ENCODE peak calls at places on chromosomes 16 and 17, in eight cellular contexts. Y is cardiac fibroblast, C is H9, J is esophagus squamous epithelium, P is B cell, B is cardiac muscle cell, E is AG10803, A is HepG2. N is an unnamed sample.

GRCh38 chr17:27473748-27474609 is 17.7 kb downstream of the KSR1 start:
- DNase-seq in Y (peak), C (no peak), J (no peak), P (peak), B (peak), E (no peak), A (no peak), N (no peak)

GRCh38 chr17:53472586-53472985 is 350.1 kb upstream of the KIF2B start:
- DNase-seq in Y (no peak), C (no peak), J (no peak), P (no peak), B (peak), E (no peak), A (no peak), N (no peak)

GRCh38 chr16:56944954-56945839 is 13.3 kb downstream of the HERPUD1 start:
- DNase-seq in Y (no peak), C (no peak), J (no peak), P (no peak), B (no peak), E (no peak), A (no peak), N (no peak)

GRCh38 chr17:74957935-74958549 is 14.5 kb downstream of the HID1 start:
- DNase-seq in Y (peak), C (peak), J (no peak), P (peak), B (peak), E (peak), A (peak), N (peak)

GRCh38 chr17:73455050-73455687 is 143.4 kb upstream of the CDC42EP4 start:
- DNase-seq in Y (no peak), C (no peak), J (no peak), P (no peak), B (no peak), E (no peak), A (no peak), N (no peak)

GRCh38 chr17:9402590-9403199 is 172.9 kb downstream of the STX8 start:
- DNase-seq in Y (peak), C (peak), J (no peak), P (no peak), B (peak), E (peak), A (peak), N (peak)

GRCh38 chr16:72875291-72876036 is 172.5 kb downstream of the ZFHX3 start:
- DNase-seq in Y (no peak), C (no peak), J (no peak), P (no peak), B (no peak), E (no peak), A (peak), N (no peak)

GRCh38 chr16:77172964-77173363 is 18.0 kb upstream of the MON1B start:
- DNase-seq in Y (peak), C (no peak), J (no peak), P (no peak), B (no peak), E (no peak), A (no peak), N (no peak)

GRCh38 chr17:56679148-56679766 is 85.8 kb downstream of the NOG start:
- DNase-seq in Y (peak), C (no peak), J (no peak), P (peak), B (peak), E (peak), A (peak), N (peak)

GRCh38 chr17:42673885-42674754 is 2.7 kb downstream of the PLEKHH3 start:
- DNase-seq in Y (peak), C (peak), J (no peak), P (peak), B (peak), E (peak), A (peak), N (no peak)

GRCh38 chr17:17343160-17343735 is 40.1 kb downstream of the NT5M start:
- DNase-seq in Y (no peak), C (peak), J (no peak), P (no peak), B (no peak), E (no peak), A (no peak), N (no peak)

GRCh38 chr17:77089118-77089477 is 51.7 kb upstream of the SEC14L1 start:
- DNase-seq in Y (no peak), C (no peak), J (no peak), P (no peak), B (no peak), E (no peak), A (peak), N (no peak)

GRCh38 chr17:73072254-73072962 is 20.1 kb downstream of the SLC39A11 start:
- DNase-seq in Y (no peak), C (no peak), J (no peak), P (no peak), B (no peak), E (no peak), A (no peak), N (no peak)

GRCh38 chr16:31476305-31477219 is 4.6 kb downstream of the TGFB1I1 start:
- DNase-seq in Y (no peak), C (peak), J (peak), P (peak), B (no peak), E (no peak), A (peak), N (no peak)

GRCh38 chr17:17546399-17547185 is 44.9 kb downstream of the PEMT start:
- DNase-seq in Y (no peak), C (no peak), J (no peak), P (no peak), B (no peak), E (no peak), A (no peak), N (no peak)

GRCh38 chr16:67190448-67191399 is 788 bp upstream of the EXOC3L1 start:
- DNase-seq in Y (no peak), C (no peak), J (no peak), P (no peak), B (peak), E (no peak), A (no peak), N (no peak)

GRCh38 chr16:65394306-65394705 is 272.4 kb upstream of the CDH11 start:
- DNase-seq in Y (peak), C (no peak), J (no peak), P (no peak), B (peak), E (no peak), A (no peak), N (no peak)

GRCh38 chr17:41211845-41212466 is 14.5 kb upstream of the KRTAP9-2 start:
- DNase-seq in Y (no peak), C (no peak), J (no peak), P (no peak), B (no peak), E (peak), A (no peak), N (peak)

GRCh38 chr17:7922499-7923289 is 6.6 kb upstream of the RNF227 start:
- DNase-seq in Y (peak), C (peak), J (no peak), P (peak), B (peak), E (peak), A (no peak), N (peak)

GRCh38 chr16:82653550-82654511 is 27.1 kb downstream of the CDH13 start:
- DNase-seq in Y (peak), C (no peak), J (no peak), P (no peak), B (peak), E (peak), A (peak), N (peak)

GRCh38 chr17:4658478-4659305 is 17.2 kb upstream of the ALOX15 start:
- DNase-seq in Y (peak), C (no peak), J (no peak), P (no peak), B (peak), E (no peak), A (no peak), N (peak)

GRCh38 chr16:61901689-61902088 is 134.5 kb downstream of the CDH8 start:
- DNase-seq in Y (no peak), C (no peak), J (no peak), P (no peak), B (no peak), E (no peak), A (no peak), N (no peak)

GRCh38 chr16:9155876-9156275 is 64.4 kb downstream of the HAPSTR1 start:
- DNase-seq in Y (no peak), C (no peak), J (no peak), P (no peak), B (no peak), E (no peak), A (no peak), N (no peak)

GRCh38 chr16:71367243-71367976 is 8.9 kb downstream of the CALB2 start:
- DNase-seq in Y (peak), C (peak), J (no peak), P (no peak), B (peak), E (peak), A (peak), N (peak)

GRCh38 chr17:75856062-75856681 is 1.0 kb upstream of the WBP2 start:
- DNase-seq in Y (no peak), C (no peak), J (no peak), P (no peak), B (no peak), E (no peak), A (peak), N (no peak)

GRCh38 chr16:57598437-57598836 is 30.0 kb upstream of the ADGRG1 start:
- DNase-seq in Y (no peak), C (no peak), J (no peak), P (no peak), B (no peak), E (no peak), A (no peak), N (no peak)

GRCh38 chr16:63426275-63426870 is 1390.1 kb upstream of the CDH8 start:
- DNase-seq in Y (peak), C (no peak), J (no peak), P (no peak), B (peak), E (no peak), A (no peak), N (no peak)

GRCh38 chr16:84232060-84232459 is 7.8 kb downstream of the KCNG4 start:
- DNase-seq in Y (no peak), C (no peak), J (no peak), P (no peak), B (no peak), E (no peak), A (no peak), N (no peak)

DNA sequence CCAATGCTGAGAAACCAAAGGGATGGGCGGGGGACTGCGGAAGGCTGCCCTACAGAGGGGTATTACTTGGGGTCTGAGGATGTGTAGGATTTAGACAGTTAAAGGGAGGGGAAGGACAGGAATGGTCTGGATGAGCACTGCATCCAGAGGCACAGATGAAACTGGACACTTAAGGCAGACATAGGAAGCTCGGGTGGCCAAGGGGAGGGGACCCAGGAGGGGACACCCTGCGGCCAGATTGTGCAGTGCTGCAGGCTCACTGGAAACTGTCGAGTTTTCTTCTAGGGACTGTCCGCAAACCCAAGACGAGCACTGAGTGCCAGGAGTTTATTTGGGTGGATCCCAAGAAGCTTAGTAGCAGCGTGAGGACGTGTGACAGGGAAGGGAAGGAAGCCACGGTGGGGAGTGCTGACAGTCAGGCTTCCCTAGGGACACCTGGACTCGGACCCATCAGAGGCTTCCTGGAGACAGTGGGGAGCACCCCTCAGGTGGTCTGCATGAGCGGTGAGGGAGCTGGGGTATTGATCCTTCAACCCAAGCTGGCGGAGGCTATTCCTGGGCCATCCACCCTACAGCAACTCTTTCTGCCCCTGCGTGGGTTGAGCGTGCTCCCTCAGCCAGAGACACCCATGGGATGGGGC is 278.7 kb downstream of the FOXL1 start:
- DNase-seq in Y (no peak), C (no peak), J (no peak), P (no peak), B (no peak), E (no peak), A (no peak), N (no peak)
- TF ChIP-seq CTCF in Y (no peak), C (no peak), J (no peak), P (no peak), B (no peak), E (no peak), A (no peak), N (peak)

DNA sequence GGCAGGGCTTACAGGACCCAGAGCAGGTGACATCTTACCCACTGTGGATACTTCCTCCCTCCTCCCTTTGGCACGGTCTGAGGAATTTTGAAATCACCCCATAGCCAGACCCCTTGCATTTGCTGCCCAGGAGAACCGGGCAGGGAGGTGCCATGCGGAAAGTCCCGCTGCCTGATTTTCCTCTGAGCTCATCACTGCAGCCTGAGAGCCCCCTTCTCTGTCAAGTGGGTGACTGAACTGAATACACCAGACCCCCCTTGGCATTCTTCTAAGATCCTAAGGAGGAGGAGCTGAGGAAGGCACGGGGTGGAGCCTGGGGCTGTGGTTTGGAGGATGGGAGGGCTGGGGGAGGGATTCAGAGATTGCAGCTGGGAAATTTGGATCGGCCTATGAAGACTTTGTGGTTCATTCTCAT is 173.4 kb downstream of the RAB11FIP4 start:
- DNase-seq in Y (peak), C (peak), J (no peak), P (no peak), B (peak), E (peak), A (no peak), N (no peak)
- TF ChIP-seq CTCF in Y (no peak), C (no peak), J (no peak), P (no peak), B (no peak), E (no peak), A (no peak), N (no peak)

DNA sequence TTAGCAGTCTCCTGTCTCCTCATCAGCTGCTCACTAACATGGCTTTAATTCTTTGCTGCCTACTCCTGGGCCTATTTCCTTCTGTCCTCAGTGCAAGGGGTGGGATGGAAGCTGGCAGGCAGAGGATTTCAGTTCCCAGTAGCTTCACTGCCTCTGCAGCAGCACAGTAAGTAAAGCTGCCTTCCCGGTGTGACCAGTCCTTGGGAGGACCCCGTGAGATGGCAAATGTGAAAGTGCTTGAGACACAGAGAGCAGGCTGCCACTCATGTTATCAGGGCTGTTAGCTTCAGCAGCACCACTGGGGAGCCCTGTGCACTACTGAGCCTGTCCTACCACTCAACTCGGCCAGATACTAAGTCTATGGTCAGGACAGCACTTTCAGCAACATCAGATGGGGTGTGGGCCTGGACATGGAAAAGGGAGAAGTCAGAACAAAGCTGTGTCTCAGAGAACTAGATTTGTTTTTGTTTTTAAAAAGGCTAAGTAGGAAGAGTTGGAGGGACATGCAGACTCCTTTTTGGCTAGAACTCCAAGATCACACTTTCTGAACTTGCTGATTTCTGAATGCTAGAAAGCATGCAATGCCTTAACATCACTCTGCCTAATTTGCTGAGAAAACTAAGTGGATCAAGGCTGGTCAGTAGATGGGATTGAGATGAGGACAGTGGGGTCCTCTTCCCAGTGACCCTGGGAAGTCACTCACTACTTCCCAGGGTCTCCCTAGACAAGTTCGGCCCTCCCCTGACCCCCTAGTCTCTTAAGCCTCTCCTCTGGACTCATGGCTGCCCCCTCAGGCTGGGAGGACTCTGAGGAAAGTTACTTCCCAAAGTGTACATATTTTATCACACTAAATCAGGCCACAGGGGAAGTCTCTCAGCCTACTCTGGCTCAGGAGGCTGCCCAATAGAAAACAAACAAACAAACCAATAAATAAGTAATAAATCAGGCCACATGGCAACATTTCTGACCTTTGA is 1.1 kb downstream of the ACSF2 start:
- DNase-seq in Y (peak), C (peak), J (no peak), P (peak), B (peak), E (peak), A (peak), N (peak)
- TF ChIP-seq CTCF in Y (no peak), C (peak), J (no peak), P (no peak), B (peak), E (peak), A (peak), N (peak)

GRCh38 chr17:79698086-79698690 is 32.6 kb upstream of the ENPP7 start:
- DNase-seq in Y (no peak), C (no peak), J (no peak), P (no peak), B (no peak), E (no peak), A (no peak), N (no peak)
- TF ChIP-seq CTCF in Y (no peak), C (no peak), J (no peak), P (no peak), B (no peak), E (no peak), A (no peak), N (no peak)

GRCh38 chr17:65699459-65699858 is 138.0 kb upstream of the AXIN2 start:
- DNase-seq in Y (no peak), C (no peak), J (no peak), P (no peak), B (no peak), E (no peak), A (no peak), N (no peak)
- TF ChIP-seq CTCF in Y (no peak), C (no peak), J (no peak), P (no peak), B (no peak), E (no peak), A (no peak), N (no peak)

GRCh38 chr17:6470146-6470718 is 26.0 kb downstream of the PIMREG start:
- DNase-seq in Y (no peak), C (no peak), J (no peak), P (no peak), B (no peak), E (no peak), A (no peak), N (no peak)

GRCh38 chr17:6472517-6472916 is 28.3 kb downstream of the PIMREG start:
- DNase-seq in Y (no peak), C (no peak), J (no peak), P (no peak), B (no peak), E (no peak), A (no peak), N (no peak)

GRCh38 chr17:6473128-6473767 is 29.0 kb downstream of the PIMREG start:
- DNase-seq in Y (peak), C (peak), J (no peak), P (peak), B (peak), E (peak), A (peak), N (peak)

GRCh38 chr17:6470751-6471521 is 26.7 kb downstream of the PIMREG start:
- DNase-seq in Y (no peak), C (no peak), J (no peak), P (no peak), B (no peak), E (no peak), A (no peak), N (no peak)

GRCh38 chr17:6471531-6472465 is 27.5 kb downstream of the PIMREG start:
- DNase-seq in Y (peak), C (no peak), J (no peak), P (no peak), B (peak), E (peak), A (no peak), N (peak)
- TF ChIP-seq CTCF in Y (peak), C (peak), J (no peak), P (no peak), B (no peak), E (peak), A (no peak), N (peak)

GRCh38 chr17:45096141-45096540 is 35.0 kb downstream of the NMT1 start:
- DNase-seq in Y (peak), C (peak), J (no peak), P (no peak), B (peak), E (peak), A (peak), N (peak)
- TF ChIP-seq CTCF in Y (peak), C (peak), J (no peak), P (peak), B (peak), E (peak), A (peak), N (peak)

GRCh38 chr16:28823291-28823718 is 506 bp downstream of the ATXN2L start:
- DNase-seq in Y (no peak), C (no peak), J (no peak), P (no peak), B (no peak), E (no peak), A (no peak), N (no peak)

GRCh38 chr16:28824548-28824973 is 1.8 kb downstream of the ATXN2L start:
- DNase-seq in Y (no peak), C (no peak), J (no peak), P (no peak), B (no peak), E (no peak), A (no peak), N (no peak)

GRCh38 chr16:28823719-28824547 is 1.1 kb downstream of the ATXN2L start:
- DNase-seq in Y (peak), C (peak), J (peak), P (peak), B (peak), E (peak), A (peak), N (peak)

GRCh38 chr16:28821874-28822519 is 802 bp upstream of the ATXN2L start:
- DNase-seq in Y (no peak), C (no peak), J (no peak), P (no peak), B (no peak), E (no peak), A (no peak), N (no peak)

DNA sequence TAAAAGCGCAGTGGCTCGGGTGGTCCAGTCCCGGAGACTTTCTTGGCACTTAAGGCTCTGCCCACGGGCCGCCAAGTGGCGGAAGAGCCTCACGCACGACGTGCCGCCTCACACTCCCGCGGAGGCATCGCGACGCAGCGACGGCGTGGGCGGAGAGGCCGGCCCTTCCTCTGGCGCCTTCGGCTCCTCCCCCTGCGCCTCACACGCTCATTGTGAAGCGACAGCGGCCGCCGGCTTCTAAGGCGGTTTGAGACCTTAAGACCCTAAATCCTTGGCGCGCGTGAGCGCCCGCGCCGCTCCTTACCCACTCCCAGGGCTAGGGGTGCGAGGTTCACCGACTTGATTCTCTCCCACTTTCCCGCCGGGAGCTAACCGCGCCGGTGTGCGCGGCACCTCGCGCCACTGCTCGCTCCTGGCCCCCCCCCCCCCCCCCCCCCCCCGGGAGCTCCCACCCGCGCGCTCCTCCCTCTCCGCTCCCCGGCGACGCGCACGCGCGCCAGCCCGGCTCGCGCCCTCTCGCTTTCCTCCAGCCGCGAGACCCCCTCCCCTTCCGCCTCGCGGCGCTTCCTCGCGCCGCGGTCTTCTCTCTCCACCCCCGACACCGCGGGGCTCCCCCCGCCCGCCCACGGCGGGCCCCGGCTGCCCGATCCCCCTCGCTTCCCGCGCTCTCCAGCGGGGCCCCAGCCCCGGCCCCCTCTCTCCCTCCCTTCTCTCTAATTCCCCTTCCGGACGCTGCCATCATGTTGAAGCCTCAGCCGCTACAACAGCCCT is at the start of gene ATXN2L:
- DNase-seq in Y (peak), C (peak), J (peak), P (peak), B (peak), E (peak), A (peak), N (peak)
- TF ChIP-seq CTCF in Y (peak), C (no peak), J (no peak), P (no peak), B (no peak), E (no peak), A (peak), N (peak)

N was measured in HFFc6.